ENCODE peak calls at places on chromosomes 12 and 14, in four cellular contexts. One of them, this sample, is unnamed.

GRCh38 chr14:100417466-100417865 is 94.3 kb downstream of the SLC25A47 start:
- DNase-seq in T47D: peak
- DNase-seq in stimulated activated CD8-positive, alpha-beta memory T cell treated with anti-CD3 and anti-CD28 coated beads, Interleukin-7, amount 100 ng/mL, for 1 hour: no peak
- DNase-seq in left colon: peak
- DNase-seq in this sample: no peak

GRCh38 chr14:64935508-64935907 is 7.0 kb downstream of the GPX2 start:
- DNase-seq in T47D: no peak
- DNase-seq in stimulated activated CD8-positive, alpha-beta memory T cell treated with anti-CD3 and anti-CD28 coated beads, Interleukin-7, amount 100 ng/mL, for 1 hour: no peak
- DNase-seq in left colon: no peak
- DNase-seq in this sample: no peak

GRCh38 chr14:96104469-96105057 is 65.4 kb downstream of the C14orf132 start:
- DNase-seq in T47D: peak
- DNase-seq in stimulated activated CD8-positive, alpha-beta memory T cell treated with anti-CD3 and anti-CD28 coated beads, Interleukin-7, amount 100 ng/mL, for 1 hour: no peak
- DNase-seq in left colon: peak
- DNase-seq in this sample: no peak

GRCh38 chr14:22163051-22163450 is 426.0 kb downstream of the DAD1 start:
- DNase-seq in T47D: no peak
- DNase-seq in stimulated activated CD8-positive, alpha-beta memory T cell treated with anti-CD3 and anti-CD28 coated beads, Interleukin-7, amount 100 ng/mL, for 1 hour: no peak
- DNase-seq in left colon: no peak
- DNase-seq in this sample: no peak

GRCh38 chr14:34496679-34497513 is 34.9 kb upstream of the SPTSSA start:
- DNase-seq in T47D: peak
- DNase-seq in stimulated activated CD8-positive, alpha-beta memory T cell treated with anti-CD3 and anti-CD28 coated beads, Interleukin-7, amount 100 ng/mL, for 1 hour: no peak
- DNase-seq in left colon: peak
- DNase-seq in this sample: no peak

GRCh38 chr12:130764073-130764472 is 48.0 kb upstream of the RIMBP2 start:
- DNase-seq in T47D: peak
- DNase-seq in stimulated activated CD8-positive, alpha-beta memory T cell treated with anti-CD3 and anti-CD28 coated beads, Interleukin-7, amount 100 ng/mL, for 1 hour: no peak
- DNase-seq in left colon: no peak
- DNase-seq in this sample: no peak

GRCh38 chr12:21710944-21711343 is 53.3 kb upstream of the LDHB start:
- DNase-seq in T47D: no peak
- DNase-seq in stimulated activated CD8-positive, alpha-beta memory T cell treated with anti-CD3 and anti-CD28 coated beads, Interleukin-7, amount 100 ng/mL, for 1 hour: no peak
- DNase-seq in left colon: no peak
- DNase-seq in this sample: no peak

GRCh38 chr14:103552011-103552797 is 10.3 kb downstream of the BAG5 start:
- DNase-seq in T47D: peak
- DNase-seq in stimulated activated CD8-positive, alpha-beta memory T cell treated with anti-CD3 and anti-CD28 coated beads, Interleukin-7, amount 100 ng/mL, for 1 hour: no peak
- DNase-seq in left colon: peak
- DNase-seq in this sample: no peak

GRCh38 chr14:98826618-98827017 is 445.4 kb downstream of the BCL11B start:
- DNase-seq in T47D: no peak
- DNase-seq in stimulated activated CD8-positive, alpha-beta memory T cell treated with anti-CD3 and anti-CD28 coated beads, Interleukin-7, amount 100 ng/mL, for 1 hour: no peak
- DNase-seq in left colon: no peak
- DNase-seq in this sample: no peak

GRCh38 chr14:77024171-77024627 is 4.3 kb downstream of the IRF2BPL start:
- DNase-seq in T47D: peak
- DNase-seq in stimulated activated CD8-positive, alpha-beta memory T cell treated with anti-CD3 and anti-CD28 coated beads, Interleukin-7, amount 100 ng/mL, for 1 hour: no peak
- DNase-seq in left colon: peak
- DNase-seq in this sample: peak

GRCh38 chr14:95876769-95877490 is at the start of gene TUNAR:
- DNase-seq in T47D: no peak
- DNase-seq in stimulated activated CD8-positive, alpha-beta memory T cell treated with anti-CD3 and anti-CD28 coated beads, Interleukin-7, amount 100 ng/mL, for 1 hour: no peak
- DNase-seq in left colon: no peak
- DNase-seq in this sample: no peak

GRCh38 chr12:115846516-115846915 is 431.0 kb downstream of the MED13L start:
- DNase-seq in T47D: no peak
- DNase-seq in stimulated activated CD8-positive, alpha-beta memory T cell treated with anti-CD3 and anti-CD28 coated beads, Interleukin-7, amount 100 ng/mL, for 1 hour: no peak
- DNase-seq in left colon: no peak
- DNase-seq in this sample: no peak

GRCh38 chr14:64478634-64479250 is 13.4 kb downstream of the AKAP5 start:
- DNase-seq in T47D: peak
- DNase-seq in stimulated activated CD8-positive, alpha-beta memory T cell treated with anti-CD3 and anti-CD28 coated beads, Interleukin-7, amount 100 ng/mL, for 1 hour: no peak
- DNase-seq in left colon: no peak
- DNase-seq in this sample: no peak

GRCh38 chr12:65557425-65558167 is 266.7 kb upstream of the HMGA2 start:
- DNase-seq in T47D: no peak
- DNase-seq in stimulated activated CD8-positive, alpha-beta memory T cell treated with anti-CD3 and anti-CD28 coated beads, Interleukin-7, amount 100 ng/mL, for 1 hour: no peak
- DNase-seq in left colon: no peak
- DNase-seq in this sample: no peak

This sample was measured in T-helper 17 cell.